ENCODE peak calls at places on chromosomes 4 and X, in four cellular contexts. R, Y, K and V are unnamed samples.
A peak's percentile ranks its signal among the peaks of the same experiment; 100 is the strongest.

GRCh38 chr4:130563185-130563890 is 1467.4 kb downstream of the C4orf33 start:
- DNase-seq in Y (no peak), R (no peak), K (peak; percentile 55), V (no peak)

GRCh38 chr4:128981377-128981776 is 112.0 kb downstream of the SCLT1 start:
- DNase-seq in R (no peak), Y (no peak), K (no peak), V (no peak)

GRCh38 chrX:36868592-36868991 is 139.6 kb upstream of the FAM47C start:
- DNase-seq in Y (no peak), R (no peak), K (no peak), V (no peak)

GRCh38 chr4:149522031-149522430 is 293.6 kb downstream of the IQCM start:
- DNase-seq in Y (no peak), K (no peak), R (no peak), V (no peak)

GRCh38 chr4:185227713-185228278 is 18.4 kb downstream of the SNX25 start:
- DNase-seq in Y (no peak), K (no peak), R (no peak), V (no peak)

GRCh38 chr4:184983660-184984356 is 34.5 kb upstream of the HELT start:
- DNase-seq in Y (peak; percentile 51), R (no peak), K (no peak), V (peak; percentile 32)

GRCh38 chr4:151657896-151658295 is 102.9 kb downstream of the GATB start:
- DNase-seq in K (no peak), R (no peak), Y (no peak), V (no peak)

GRCh38 chr4:86367577-86367976 is 7.7 kb upstream of the MAPK10 start:
- DNase-seq in Y (no peak), R (no peak), K (no peak), V (no peak)

GRCh38 chr4:105246712-105247111 is 100.0 kb downstream of the TET2 start:
- DNase-seq in Y (no peak), K (no peak), R (no peak), V (no peak)

GRCh38 chr4:101621120-101621519 is 169.4 kb upstream of the BANK1 start:
- DNase-seq in R (no peak), Y (no peak), K (no peak), V (no peak)

GRCh38 chr4:177596035-177596434 is 153.8 kb upstream of the AGA start:
- DNase-seq in Y (no peak), R (peak; percentile 33), K (no peak), V (no peak)

GRCh38 chrX:38224160-38224559 is 3.5 kb upstream of the SRPX start:
- DNase-seq in R (no peak), K (no peak), Y (no peak), V (no peak)

GRCh38 chrX:76127341-76127740 is 45.5 kb upstream of the PBDC1 start:
- DNase-seq in K (no peak), R (no peak), Y (no peak), V (no peak)

GRCh38 chrX:50073601-50074000 is 127.2 kb downstream of the AKAP4 start:
- DNase-seq in K (no peak), Y (no peak), R (no peak), V (no peak)

GRCh38 chr4:1029957-1030520 is 18.6 kb downstream of the FGFRL1 start:
- DNase-seq in R (no peak), K (no peak), Y (no peak), V (no peak)